ENCODE peak calls at places on chromosome X, in eight cellular contexts. J, L, B, G, X, A, Y and M are unnamed samples.

GRCh38 chrX:57453901-57454300 is 137.9 kb upstream of the ZXDB start:
- DNase-seq in J (no peak), L (no peak), B (no peak), G (peak; percentile 13), X (peak; percentile 5), A (no peak), Y (peak; percentile 9), M (peak; percentile 20)

GRCh38 chrX:146581981-146582712 is 227.4 kb upstream of the CXorf51B start:
- DNase-seq in J (peak; percentile 2), L (no peak), B (no peak), G (no peak), X (no peak), A (no peak), Y (no peak), M (no peak)

GRCh38 chrX:40778861-40779575 is 43.7 kb upstream of the MED14 start:
- DNase-seq in J (no peak), L (no peak), B (peak; percentile 36), G (peak; percentile 69), X (no peak), A (no peak), Y (no peak), M (peak; percentile 23)

GRCh38 chrX:47556045-47556623 is 4.9 kb upstream of the ARAF start:
- DNase-seq in J (peak; percentile 75), L (peak; percentile 95), B (no peak), G (peak; percentile 84), X (peak; percentile 70), A (peak; percentile 89), Y (peak; percentile 92), M (peak; percentile 94)

GRCh38 chrX:108020631-108021030 is 24.2 kb upstream of the VSIG1 start:
- DNase-seq in J (no peak), L (no peak), B (peak; percentile 4), G (peak; percentile 23), X (peak; percentile 1), A (no peak), Y (no peak), M (peak; percentile 39)

GRCh38 chrX:71301195-71301924 is at the start of gene ITGB1BP2:
- DNase-seq in J (no peak), L (peak; percentile 67), B (no peak), G (no peak), X (no peak), A (no peak), Y (no peak), M (peak; percentile 45)

GRCh38 chrX:150513564-150513963 is 54.9 kb upstream of the MTM1 start:
- DNase-seq in J (no peak), L (no peak), B (no peak), G (no peak), X (no peak), A (no peak), Y (no peak), M (no peak)

GRCh38 chrX:153782871-153783270 is 2.0 kb downstream of the SRPK3 start:
- DNase-seq in J (no peak), L (no peak), B (no peak), G (no peak), X (no peak), A (no peak), Y (no peak), M (no peak)

GRCh38 chrX:143768976-143769375 is 48.4 kb upstream of the SPANXN2 start:
- DNase-seq in J (no peak), L (no peak), B (no peak), G (peak; percentile 26), X (no peak), A (no peak), Y (no peak), M (peak; percentile 1)

GRCh38 chrX:130105226-130105625 is 5.1 kb downstream of the ELF4 start:
- DNase-seq in J (no peak), L (no peak), B (no peak), G (no peak), X (no peak), A (no peak), Y (no peak), M (no peak)

GRCh38 chrX:115047715-115048114 is 30.3 kb upstream of the IL13RA2 start:
- DNase-seq in J (no peak), L (no peak), B (no peak), G (no peak), X (no peak), A (no peak), Y (no peak), M (no peak)

GRCh38 chrX:40278340-40279090 is 180.8 kb upstream of the BCOR start:
- DNase-seq in J (no peak), L (no peak), B (no peak), G (no peak), X (no peak), A (no peak), Y (no peak), M (no peak)

GRCh38 chrX:30653415-30654131 is at the start of gene GK:
- DNase-seq in J (no peak), L (peak; percentile 58), B (no peak), G (peak; percentile 12), X (peak; percentile 7), A (no peak), Y (peak; percentile 36), M (no peak)

GRCh38 chrX:110397353-110397752 is 38.7 kb downstream of the RTL9 start:
- DNase-seq in J (no peak), L (no peak), B (no peak), G (no peak), X (no peak), A (no peak), Y (no peak), M (no peak)

GRCh38 chrX:138484451-138484850 is 227.1 kb downstream of the FGF13 start:
- DNase-seq in J (no peak), L (no peak), B (no peak), G (no peak), X (no peak), A (no peak), Y (no peak), M (no peak)

DNA sequence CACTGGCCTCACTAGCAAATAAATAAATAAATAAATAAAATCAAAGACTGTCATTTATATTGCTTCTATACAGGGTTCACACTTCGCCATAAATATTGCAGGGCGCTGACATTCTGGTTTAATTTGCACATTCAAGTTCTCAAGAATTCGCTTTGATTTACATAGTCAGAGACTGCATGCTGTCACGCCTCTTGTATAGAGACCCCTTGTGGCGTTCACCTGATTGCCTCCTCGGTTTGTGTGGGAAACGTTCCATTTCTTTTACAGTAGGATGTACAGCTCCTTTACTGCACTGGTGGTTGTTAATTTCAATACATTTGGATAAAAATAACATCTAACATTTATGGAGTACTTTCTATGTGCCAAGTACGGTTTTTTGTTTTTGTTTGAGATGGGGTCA is 71.3 kb upstream of the ADGRG2 start:
- DNase-seq in J (no peak), L (no peak), B (no peak), G (no peak), X (no peak), A (no peak), Y (no peak), M (no peak)
- TF ChIP-seq CTCF in J (no peak), L (no peak), B (no peak), G (no peak), X (no peak), A (no peak), Y (no peak), M (no peak)

GRCh38 chrX:53481093-53481492 is 46.9 kb upstream of the HSD17B10 start:
- DNase-seq in J (no peak), L (no peak), B (no peak), G (no peak), X (peak; percentile 12), A (no peak), Y (peak; percentile 41), M (no peak)
- TF ChIP-seq CTCF in J (peak; percentile 22), L (no peak), B (peak; percentile 56), G (peak; percentile 12), X (no peak), A (no peak), Y (peak; percentile 39), M (peak; percentile 40)

GRCh38 chrX:23782455-23782854 is 518 bp upstream of the SAT1 start:
- DNase-seq in J (no peak), L (no peak), B (no peak), G (no peak), X (no peak), A (no peak), Y (no peak), M (peak; percentile 47)

GRCh38 chrX:23782863-23783568 is at the start of gene SAT1:
- DNase-seq in J (peak; percentile 99), L (peak; percentile 97), B (peak; percentile 86), G (peak; percentile 92), X (peak; percentile 91), A (peak; percentile 93), Y (peak; percentile 96), M (peak; percentile 95)

GRCh38 chrX:23783569-23784486 is 855 bp downstream of the SAT1 start:
- DNase-seq in J (peak; percentile 13), L (no peak), B (no peak), G (no peak), X (no peak), A (no peak), Y (peak; percentile 15), M (peak; percentile 39)

GRCh38 chrX:23776363-23776762 is 6.6 kb upstream of the SAT1 start:
- DNase-seq in J (no peak), L (no peak), B (no peak), G (no peak), X (no peak), A (no peak), Y (no peak), M (no peak)

DNA sequence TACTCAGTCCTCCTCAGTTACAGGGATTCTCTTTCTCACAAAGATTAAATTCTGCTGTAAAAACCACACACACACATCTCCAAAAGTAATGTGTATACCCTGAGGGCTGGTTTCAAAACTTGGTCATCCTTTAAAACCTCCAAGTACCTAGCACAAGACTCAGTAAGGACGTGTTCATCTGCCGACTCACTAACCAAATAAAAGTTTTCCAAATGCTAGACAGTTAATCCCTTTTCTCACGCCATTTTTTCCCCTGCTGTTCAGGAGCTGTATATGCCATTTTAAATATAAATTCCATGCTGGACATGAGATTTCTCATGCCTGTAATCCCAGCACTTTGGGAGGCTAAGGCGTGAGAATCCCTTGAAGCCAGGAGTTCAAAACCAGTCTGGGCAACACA is 3.9 kb upstream of the SAT1 start:
- DNase-seq in J (no peak), L (no peak), B (no peak), G (peak; percentile 92), X (no peak), A (no peak), Y (no peak), M (peak; percentile 38)
- TF ChIP-seq CTCF in J (no peak), L (no peak), B (no peak), G (peak; percentile 34), X (no peak), A (no peak), Y (no peak), M (peak; percentile 12)

GRCh38 chrX:56284269-56284668 is 52.1 kb downstream of the KLF8 start:
- DNase-seq in J (no peak), L (no peak), B (no peak), G (no peak), X (no peak), A (no peak), Y (no peak), M (no peak)

GRCh38 chrX:56279869-56280268 is 47.7 kb downstream of the KLF8 start:
- DNase-seq in J (no peak), L (no peak), B (no peak), G (no peak), X (no peak), A (no peak), Y (no peak), M (no peak)

DNA sequence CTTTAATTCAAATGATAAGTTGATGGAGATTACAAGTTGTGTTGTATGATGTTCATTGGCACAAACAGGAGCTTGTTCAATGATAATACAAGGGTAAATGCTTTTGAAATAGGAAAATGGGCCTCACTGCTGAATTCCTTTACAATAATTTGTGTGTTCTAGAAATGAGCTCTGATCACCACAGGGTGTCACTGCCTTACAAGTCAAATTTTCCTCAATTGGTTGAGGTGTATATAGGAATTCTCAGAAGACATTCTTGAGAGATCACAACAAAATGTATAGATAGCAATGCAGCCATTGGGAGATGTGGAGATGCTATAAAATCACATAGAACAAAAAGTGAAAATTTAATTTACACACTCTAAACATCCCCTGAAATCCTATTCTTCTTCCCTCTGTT is 49.6 kb downstream of the KLF8 start:
- DNase-seq in J (no peak), L (no peak), B (peak; percentile 3), G (peak; percentile 5), X (peak; percentile 3), A (no peak), Y (no peak), M (peak; percentile 40)
- TF ChIP-seq CTCF in J (no peak), L (no peak), B (peak; percentile 7), G (peak; percentile 15), X (no peak), A (no peak), Y (no peak), M (peak; percentile 16)